ENCODE peak calls at places on chromosome 5, in nine cellular contexts. One of them, this sample, is unnamed. For H3K9me3, the result is how much of the 10 kb centered on the place peaks cover.

GRCh38 chr5:153400931-153401330 is 89.5 kb upstream of the GRIA1 start:
- DNase-seq in stomach: no peak
- DNase-seq in suprapubic skin: no peak
- DNase-seq in psoas muscle: no peak
- DNase-seq in heart right ventricle: no peak
- DNase-seq in CD4-positive, alpha-beta T cell: no peak
- DNase-seq in mammary epithelial cell: peak
- DNase-seq in PC-3: peak
- DNase-seq in cardiac muscle cell: no peak
- DNase-seq in this sample: no peak

GRCh38 chr5:80959138-80959537 is 1.0 kb upstream of the RASGRF2 start:
- DNase-seq in stomach: no peak
- DNase-seq in suprapubic skin: no peak
- DNase-seq in psoas muscle: no peak
- DNase-seq in heart right ventricle: no peak
- DNase-seq in CD4-positive, alpha-beta T cell: no peak
- DNase-seq in mammary epithelial cell: no peak
- DNase-seq in PC-3: no peak
- DNase-seq in cardiac muscle cell: no peak
- DNase-seq in this sample: no peak

GRCh38 chr5:176845392-176845713 is 35.0 kb downstream of the UNC5A start:
- DNase-seq in stomach: no peak
- DNase-seq in suprapubic skin: no peak
- DNase-seq in psoas muscle: no peak
- DNase-seq in heart right ventricle: no peak
- DNase-seq in CD4-positive, alpha-beta T cell: no peak
- DNase-seq in mammary epithelial cell: no peak
- DNase-seq in PC-3: no peak
- DNase-seq in cardiac muscle cell: no peak
- DNase-seq in this sample: no peak

GRCh38 chr5:133228316-133228715 is 176.5 kb downstream of the HSPA4 start:
- DNase-seq in stomach: no peak
- DNase-seq in suprapubic skin: no peak
- DNase-seq in psoas muscle: no peak
- DNase-seq in heart right ventricle: no peak
- DNase-seq in CD4-positive, alpha-beta T cell: no peak
- DNase-seq in mammary epithelial cell: peak
- DNase-seq in PC-3: no peak
- DNase-seq in cardiac muscle cell: no peak
- DNase-seq in this sample: no peak

GRCh38 chr5:137137013-137137632 is 362.0 kb downstream of the SPOCK1 start:
- DNase-seq in stomach: no peak
- DNase-seq in suprapubic skin: no peak
- DNase-seq in psoas muscle: no peak
- DNase-seq in heart right ventricle: no peak
- DNase-seq in CD4-positive, alpha-beta T cell: no peak
- DNase-seq in mammary epithelial cell: no peak
- DNase-seq in PC-3: no peak
- DNase-seq in cardiac muscle cell: peak
- DNase-seq in this sample: peak

GRCh38 chr5:72412283-72413055 is 92.3 kb downstream of the PTCD2 start:
- DNase-seq in stomach: no peak
- DNase-seq in suprapubic skin: no peak
- DNase-seq in psoas muscle: no peak
- DNase-seq in heart right ventricle: no peak
- DNase-seq in CD4-positive, alpha-beta T cell: no peak
- DNase-seq in mammary epithelial cell: no peak
- DNase-seq in PC-3: peak
- DNase-seq in cardiac muscle cell: no peak
- DNase-seq in this sample: no peak

GRCh38 chr5:111857633-111858032 is 100.6 kb upstream of the NREP start:
- DNase-seq in stomach: no peak
- DNase-seq in suprapubic skin: no peak
- DNase-seq in psoas muscle: no peak
- DNase-seq in heart right ventricle: no peak
- DNase-seq in CD4-positive, alpha-beta T cell: no peak
- DNase-seq in mammary epithelial cell: no peak
- DNase-seq in PC-3: peak
- DNase-seq in cardiac muscle cell: no peak
- DNase-seq in this sample: no peak

GRCh38 chr5:139979943-139980342 is 63.2 kb downstream of the NRG2 start:
- DNase-seq in stomach: no peak
- DNase-seq in suprapubic skin: no peak
- DNase-seq in psoas muscle: no peak
- DNase-seq in heart right ventricle: no peak
- DNase-seq in CD4-positive, alpha-beta T cell: no peak
- DNase-seq in mammary epithelial cell: no peak
- DNase-seq in PC-3: no peak
- DNase-seq in cardiac muscle cell: no peak
- DNase-seq in this sample: no peak

GRCh38 chr5:141039517-141039916 is 11.7 kb upstream of the PCDHB1 start:
- DNase-seq in stomach: no peak
- DNase-seq in suprapubic skin: no peak
- DNase-seq in psoas muscle: no peak
- DNase-seq in heart right ventricle: no peak
- DNase-seq in CD4-positive, alpha-beta T cell: no peak
- DNase-seq in mammary epithelial cell: peak
- DNase-seq in PC-3: peak
- DNase-seq in cardiac muscle cell: no peak
- DNase-seq in this sample: no peak

GRCh38 chr5:178883815-178884430 is 11.8 kb upstream of the ZFP2 start:
- DNase-seq in stomach: no peak
- DNase-seq in suprapubic skin: no peak
- DNase-seq in psoas muscle: no peak
- DNase-seq in heart right ventricle: no peak
- DNase-seq in CD4-positive, alpha-beta T cell: no peak
- DNase-seq in mammary epithelial cell: no peak
- DNase-seq in PC-3: no peak
- DNase-seq in cardiac muscle cell: no peak
- DNase-seq in this sample: no peak
- H3K9me3 ChIP-seq in stomach: half or more
- H3K9me3 ChIP-seq in suprapubic skin: half or more
- H3K9me3 ChIP-seq in psoas muscle: half or more
- H3K9me3 ChIP-seq in heart right ventricle: half or more
- H3K9me3 ChIP-seq in CD4-positive, alpha-beta T cell: half or more
- H3K9me3 ChIP-seq in mammary epithelial cell: half or more
- H3K9me3 ChIP-seq in PC-3: half or more
- H3K9me3 ChIP-seq in cardiac muscle cell: under half
- H3K9me3 ChIP-seq in this sample: under half

GRCh38 chr5:7801898-7802614 is 48.9 kb downstream of the CFAP90 start:
- DNase-seq in stomach: no peak
- DNase-seq in suprapubic skin: peak
- DNase-seq in psoas muscle: no peak
- DNase-seq in heart right ventricle: no peak
- DNase-seq in CD4-positive, alpha-beta T cell: no peak
- DNase-seq in mammary epithelial cell: no peak
- DNase-seq in PC-3: no peak
- DNase-seq in cardiac muscle cell: no peak
- DNase-seq in this sample: no peak

GRCh38 chr5:7802855-7803254 is 48.1 kb downstream of the CFAP90 start:
- DNase-seq in stomach: no peak
- DNase-seq in suprapubic skin: no peak
- DNase-seq in psoas muscle: no peak
- DNase-seq in heart right ventricle: no peak
- DNase-seq in CD4-positive, alpha-beta T cell: no peak
- DNase-seq in mammary epithelial cell: peak
- DNase-seq in PC-3: peak
- DNase-seq in cardiac muscle cell: no peak
- DNase-seq in this sample: no peak

GRCh38 chr5:7808998-7809397 is 41.9 kb downstream of the CFAP90 start:
- DNase-seq in stomach: no peak
- DNase-seq in suprapubic skin: no peak
- DNase-seq in psoas muscle: no peak
- DNase-seq in heart right ventricle: no peak
- DNase-seq in CD4-positive, alpha-beta T cell: no peak
- DNase-seq in mammary epithelial cell: no peak
- DNase-seq in PC-3: no peak
- DNase-seq in cardiac muscle cell: no peak
- DNase-seq in this sample: no peak

DNA sequence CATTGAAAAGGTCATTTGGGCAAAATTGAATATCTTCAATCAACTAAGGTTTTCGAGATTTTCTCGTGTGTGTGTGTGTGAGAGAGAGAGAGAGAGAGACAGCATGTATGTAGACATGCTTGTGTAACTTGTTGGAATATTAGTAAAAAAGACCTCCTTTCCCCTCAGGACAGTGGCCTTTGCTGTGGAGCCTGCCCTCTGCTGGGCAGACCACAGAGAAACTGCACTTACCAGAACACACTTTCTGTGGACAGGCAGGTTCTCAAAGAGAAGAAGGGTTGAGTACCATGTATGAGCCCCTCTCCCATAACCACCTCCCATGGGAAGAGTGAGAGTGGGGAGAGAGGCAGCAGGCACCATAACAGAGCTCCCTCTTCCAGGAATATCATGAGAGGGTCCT is 45.6 kb downstream of the CFAP90 start:
- DNase-seq in stomach: no peak
- DNase-seq in suprapubic skin: no peak
- DNase-seq in psoas muscle: no peak
- DNase-seq in heart right ventricle: no peak
- DNase-seq in CD4-positive, alpha-beta T cell: no peak
- DNase-seq in mammary epithelial cell: no peak
- DNase-seq in PC-3: peak
- DNase-seq in cardiac muscle cell: no peak
- DNase-seq in this sample: peak
- TF ChIP-seq CTCF in stomach: no peak
- TF ChIP-seq CTCF in suprapubic skin: no peak
- TF ChIP-seq CTCF in psoas muscle: no peak
- TF ChIP-seq CTCF in heart right ventricle: no peak
- TF ChIP-seq CTCF in CD4-positive, alpha-beta T cell: no peak
- TF ChIP-seq CTCF in mammary epithelial cell: no peak
- TF ChIP-seq CTCF in PC-3: peak
- TF ChIP-seq CTCF in cardiac muscle cell: peak
- TF ChIP-seq CTCF in this sample: peak

GRCh38 chr5:135546912-135547311 is 11.1 kb upstream of the NEUROG1 start:
- DNase-seq in stomach: no peak
- DNase-seq in suprapubic skin: no peak
- DNase-seq in psoas muscle: no peak
- DNase-seq in heart right ventricle: no peak
- DNase-seq in CD4-positive, alpha-beta T cell: no peak
- DNase-seq in mammary epithelial cell: no peak
- DNase-seq in PC-3: no peak
- DNase-seq in cardiac muscle cell: no peak
- DNase-seq in this sample: peak

GRCh38 chr5:135544666-135545045 is 8.9 kb upstream of the NEUROG1 start:
- DNase-seq in stomach: no peak
- DNase-seq in suprapubic skin: no peak
- DNase-seq in psoas muscle: no peak
- DNase-seq in heart right ventricle: no peak
- DNase-seq in CD4-positive, alpha-beta T cell: no peak
- DNase-seq in mammary epithelial cell: no peak
- DNase-seq in PC-3: no peak
- DNase-seq in cardiac muscle cell: no peak
- DNase-seq in this sample: peak

GRCh38 chr5:135547590-135548254 is 12.0 kb upstream of the NEUROG1 start:
- DNase-seq in stomach: no peak
- DNase-seq in suprapubic skin: no peak
- DNase-seq in psoas muscle: no peak
- DNase-seq in heart right ventricle: no peak
- DNase-seq in CD4-positive, alpha-beta T cell: no peak
- DNase-seq in mammary epithelial cell: no peak
- DNase-seq in PC-3: no peak
- DNase-seq in cardiac muscle cell: no peak
- DNase-seq in this sample: no peak

GRCh38 chr5:135545115-135545514 is 9.4 kb upstream of the NEUROG1 start:
- DNase-seq in stomach: no peak
- DNase-seq in suprapubic skin: no peak
- DNase-seq in psoas muscle: no peak
- DNase-seq in heart right ventricle: no peak
- DNase-seq in CD4-positive, alpha-beta T cell: no peak
- DNase-seq in mammary epithelial cell: no peak
- DNase-seq in PC-3: no peak
- DNase-seq in cardiac muscle cell: no peak
- DNase-seq in this sample: peak

GRCh38 chr5:135546014-135546413 is 10.2 kb upstream of the NEUROG1 start:
- DNase-seq in stomach: no peak
- DNase-seq in suprapubic skin: no peak
- DNase-seq in psoas muscle: no peak
- DNase-seq in heart right ventricle: no peak
- DNase-seq in CD4-positive, alpha-beta T cell: no peak
- DNase-seq in mammary epithelial cell: no peak
- DNase-seq in PC-3: no peak
- DNase-seq in cardiac muscle cell: no peak
- DNase-seq in this sample: peak
- H3K27ac ChIP-seq in stomach: no peak
- H3K27ac ChIP-seq in suprapubic skin: no peak
- H3K27ac ChIP-seq in psoas muscle: no peak
- H3K27ac ChIP-seq in heart right ventricle: no peak
- H3K27ac ChIP-seq in CD4-positive, alpha-beta T cell: no peak
- H3K27ac ChIP-seq in mammary epithelial cell: no peak
- H3K27ac ChIP-seq in PC-3: no peak
- H3K27ac ChIP-seq in cardiac muscle cell: no peak
- H3K27ac ChIP-seq in this sample: peak

GRCh38 chr5:77448831-77449230 is 43.3 kb downstream of the WDR41 start:
- DNase-seq in stomach: no peak
- DNase-seq in suprapubic skin: no peak
- DNase-seq in psoas muscle: no peak
- DNase-seq in heart right ventricle: no peak
- DNase-seq in CD4-positive, alpha-beta T cell: no peak
- DNase-seq in mammary epithelial cell: no peak
- DNase-seq in PC-3: no peak
- DNase-seq in cardiac muscle cell: no peak
- DNase-seq in this sample: no peak

GRCh38 chr5:77452351-77452750 is 39.8 kb downstream of the WDR41 start:
- DNase-seq in stomach: no peak
- DNase-seq in suprapubic skin: no peak
- DNase-seq in psoas muscle: no peak
- DNase-seq in heart right ventricle: no peak
- DNase-seq in CD4-positive, alpha-beta T cell: no peak
- DNase-seq in mammary epithelial cell: no peak
- DNase-seq in PC-3: no peak
- DNase-seq in cardiac muscle cell: no peak
- DNase-seq in this sample: no peak

GRCh38 chr5:77449277-77449676 is 42.8 kb downstream of the WDR41 start:
- DNase-seq in stomach: no peak
- DNase-seq in suprapubic skin: no peak
- DNase-seq in psoas muscle: no peak
- DNase-seq in heart right ventricle: no peak
- DNase-seq in CD4-positive, alpha-beta T cell: no peak
- DNase-seq in mammary epithelial cell: no peak
- DNase-seq in PC-3: no peak
- DNase-seq in cardiac muscle cell: no peak
- DNase-seq in this sample: no peak

GRCh38 chr5:77454123-77454522 is 38.0 kb downstream of the WDR41 start:
- DNase-seq in stomach: no peak
- DNase-seq in suprapubic skin: no peak
- DNase-seq in psoas muscle: no peak
- DNase-seq in heart right ventricle: no peak
- DNase-seq in CD4-positive, alpha-beta T cell: no peak
- DNase-seq in mammary epithelial cell: no peak
- DNase-seq in PC-3: no peak
- DNase-seq in cardiac muscle cell: no peak
- DNase-seq in this sample: no peak

DNA sequence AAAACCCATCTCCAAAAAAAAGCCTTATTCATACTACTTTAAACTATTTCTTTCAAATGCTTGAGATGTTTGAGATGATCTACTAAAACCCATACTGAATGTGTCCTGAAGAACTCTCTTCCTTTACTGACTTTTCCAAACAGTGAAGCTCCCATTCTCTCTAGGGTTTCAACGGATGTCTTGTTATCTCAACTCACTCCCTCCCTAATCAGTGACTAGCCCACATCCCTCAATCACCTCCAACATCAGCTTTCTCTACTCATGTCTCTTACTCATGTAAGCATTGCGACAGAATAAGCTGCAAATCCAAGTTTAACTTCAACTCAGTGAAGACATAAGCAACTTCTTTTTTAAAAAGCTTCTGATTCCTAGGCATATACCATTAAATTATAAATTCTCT is 42.1 kb downstream of the WDR41 start:
- DNase-seq in stomach: no peak
- DNase-seq in suprapubic skin: no peak
- DNase-seq in psoas muscle: no peak
- DNase-seq in heart right ventricle: no peak
- DNase-seq in CD4-positive, alpha-beta T cell: no peak
- DNase-seq in mammary epithelial cell: no peak
- DNase-seq in PC-3: no peak
- DNase-seq in cardiac muscle cell: no peak
- DNase-seq in this sample: no peak
- H3K9me3 ChIP-seq in stomach: under half
- H3K9me3 ChIP-seq in suprapubic skin: under half
- H3K9me3 ChIP-seq in psoas muscle: under half
- H3K9me3 ChIP-seq in heart right ventricle: under half
- H3K9me3 ChIP-seq in CD4-positive, alpha-beta T cell: under half
- H3K9me3 ChIP-seq in mammary epithelial cell: under half
- H3K9me3 ChIP-seq in PC-3: under half
- H3K9me3 ChIP-seq in cardiac muscle cell: under half
- H3K9me3 ChIP-seq in this sample: under half